ENCODE peak calls at places on chromosomes 13 and 19, in eight cellular contexts. F is IMR-90, D is A673, S is cardiac muscle cell, E is right atrium auricular region, R is colonic mucosa, A is H9, N is Peyer's patch. Q is an unnamed sample.

GRCh38 chr13:39942901-39943273 is 287.4 kb downstream of the COG6 start:
- DNase-seq in F (peak), D (peak), S (peak), E (peak), R (peak), A (peak), N (peak), Q (peak)

GRCh38 chr13:50409186-50409585 is 393.9 kb downstream of the KCNRG start:
- DNase-seq in F (no peak), D (no peak), S (no peak), E (no peak), R (no peak), A (no peak), N (no peak), Q (no peak)

GRCh38 chr13:39347926-39348901 is 254.8 kb downstream of the LHFPL6 start:
- DNase-seq in F (no peak), D (peak), S (no peak), E (no peak), R (no peak), A (peak), N (no peak), Q (no peak)

GRCh38 chr13:22837980-22838615 is 342.7 kb upstream of the SGCG start:
- DNase-seq in F (no peak), D (no peak), S (no peak), E (no peak), R (no peak), A (no peak), N (no peak), Q (no peak)

GRCh38 chr13:113152894-113153809 is 5.3 kb upstream of the PROZ start:
- DNase-seq in F (no peak), D (no peak), S (peak), E (peak), R (peak), A (peak), N (peak), Q (peak)

GRCh38 chr19:49639401-49640112 is 386 bp downstream of the RRAS start:
- DNase-seq in F (no peak), D (peak), S (no peak), E (no peak), R (peak), A (no peak), N (no peak), Q (no peak)

GRCh38 chr13:26563713-26564112 is 6.2 kb downstream of the WASF3 start:
- DNase-seq in F (no peak), D (no peak), S (peak), E (no peak), R (no peak), A (no peak), N (no peak), Q (no peak)

GRCh38 chr13:39656325-39656677 is 839 bp downstream of the COG6 start:
- DNase-seq in F (peak), D (no peak), S (peak), E (no peak), R (no peak), A (no peak), N (no peak), Q (no peak)

GRCh38 chr19:47099576-47100050 is 14.0 kb downstream of the ZC3H4 start:
- DNase-seq in F (no peak), D (no peak), S (no peak), E (no peak), R (no peak), A (no peak), N (no peak), Q (no peak)

GRCh38 chr19:40650749-40651305 is 39.6 kb downstream of the NUMBL start:
- DNase-seq in F (peak), D (no peak), S (peak), E (peak), R (no peak), A (no peak), N (no peak), Q (no peak)

GRCh38 chr13:22080832-22081231 is 410.0 kb downstream of the FGF9 start:
- DNase-seq in F (no peak), D (no peak), S (no peak), E (no peak), R (no peak), A (peak), N (no peak), Q (no peak)

GRCh38 chr19:35207391-35207871 is 21.1 kb downstream of the FAM187B start:
- DNase-seq in F (no peak), D (no peak), S (no peak), E (no peak), R (peak), A (no peak), N (no peak), Q (no peak)

GRCh38 chr13:33132644-33133440 is 116.6 kb downstream of the KL start:
- DNase-seq in F (peak), D (no peak), S (peak), E (no peak), R (no peak), A (no peak), N (no peak), Q (no peak)

GRCh38 chr13:59519776-59520175 is 644.0 kb downstream of the DIAPH3 start:
- DNase-seq in F (no peak), D (no peak), S (peak), E (no peak), R (no peak), A (no peak), N (no peak), Q (no peak)

GRCh38 chr19:45768644-45769053 is 403 bp downstream of the SIX5 start:
- DNase-seq in F (peak), D (peak), S (peak), E (no peak), R (no peak), A (no peak), N (no peak), Q (peak)

GRCh38 chr19:2049741-2050348 is 1.2 kb downstream of the MKNK2 start:
- DNase-seq in F (peak), D (peak), S (peak), E (peak), R (peak), A (peak), N (peak), Q (peak)

GRCh38 chr19:4542896-4543351 is 3.1 kb upstream of the LRG1 start:
- DNase-seq in F (no peak), D (no peak), S (no peak), E (no peak), R (no peak), A (no peak), N (no peak), Q (no peak)

GRCh38 chr13:110133425-110134235 is 173.3 kb downstream of the COL4A1 start:
- DNase-seq in F (no peak), D (no peak), S (no peak), E (peak), R (no peak), A (no peak), N (no peak), Q (no peak)

GRCh38 chr13:50127017-50127725 is 111.9 kb downstream of the KCNRG start:
- DNase-seq in F (peak), D (no peak), S (peak), E (no peak), R (peak), A (peak), N (peak), Q (peak)

GRCh38 chr13:31982540-31982939 is 49.0 kb upstream of the FRY start:
- DNase-seq in F (peak), D (peak), S (peak), E (peak), R (peak), A (no peak), N (peak), Q (peak)

GRCh38 chr19:15365264-15365663 is 14.3 kb downstream of the AKAP8 start:
- DNase-seq in F (no peak), D (no peak), S (no peak), E (no peak), R (no peak), A (no peak), N (no peak), Q (no peak)

GRCh38 chr19:1748703-1749341 is 4.5 kb upstream of the ONECUT3 start:
- DNase-seq in F (no peak), D (no peak), S (no peak), E (no peak), R (no peak), A (no peak), N (no peak), Q (no peak)

GRCh38 chr19:29566496-29567054 is 39.5 kb upstream of the POP4 start:
- DNase-seq in F (no peak), D (no peak), S (no peak), E (no peak), R (no peak), A (no peak), N (no peak), Q (no peak)

GRCh38 chr19:3270908-3271307 is 46.4 kb downstream of the CELF5 start:
- DNase-seq in F (peak), D (peak), S (peak), E (no peak), R (no peak), A (peak), N (no peak), Q (no peak)

GRCh38 chr13:52925775-52926285 is 77.4 kb upstream of the PCDH8 start:
- DNase-seq in F (no peak), D (no peak), S (no peak), E (peak), R (no peak), A (no peak), N (no peak), Q (no peak)

DNA sequence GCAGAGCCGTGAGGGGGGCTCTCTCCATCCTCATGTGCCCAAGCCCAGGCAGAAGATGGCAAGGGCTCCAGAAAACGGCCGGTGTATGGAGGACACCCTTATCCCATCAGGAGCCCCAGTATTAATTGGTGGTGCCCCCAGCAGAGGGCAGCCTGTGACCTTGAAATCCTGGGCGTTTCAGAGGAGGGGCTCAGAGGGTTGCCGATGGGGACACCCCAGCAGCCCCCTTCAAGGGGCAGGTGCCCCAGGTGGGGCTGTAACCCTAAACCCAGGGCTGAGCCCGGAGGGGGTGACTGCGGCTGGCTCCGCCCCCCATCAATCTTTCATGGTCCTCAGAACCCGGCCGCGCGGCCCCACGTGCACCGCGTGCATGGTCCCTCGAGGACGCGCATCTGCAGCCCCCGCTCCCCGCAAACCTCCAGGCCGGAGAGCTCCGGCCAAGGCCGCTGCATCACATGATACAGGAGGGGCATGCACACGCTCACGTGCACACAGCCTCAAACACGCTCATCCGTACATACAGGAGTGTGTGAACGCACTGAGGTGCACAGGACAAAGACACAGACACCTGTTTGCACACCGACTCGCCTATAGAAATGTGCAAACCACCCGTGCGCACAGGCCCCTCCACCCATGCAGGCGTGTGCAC is 959 bp downstream of the RAB3A start:
- DNase-seq in F (no peak), D (peak), S (peak), E (no peak), R (peak), A (peak), N (peak), Q (no peak)
- TF ChIP-seq CTCF in F (peak), D (peak), S (peak), E (no peak), R (no peak), A (peak), N (peak), Q (no peak)

DNA sequence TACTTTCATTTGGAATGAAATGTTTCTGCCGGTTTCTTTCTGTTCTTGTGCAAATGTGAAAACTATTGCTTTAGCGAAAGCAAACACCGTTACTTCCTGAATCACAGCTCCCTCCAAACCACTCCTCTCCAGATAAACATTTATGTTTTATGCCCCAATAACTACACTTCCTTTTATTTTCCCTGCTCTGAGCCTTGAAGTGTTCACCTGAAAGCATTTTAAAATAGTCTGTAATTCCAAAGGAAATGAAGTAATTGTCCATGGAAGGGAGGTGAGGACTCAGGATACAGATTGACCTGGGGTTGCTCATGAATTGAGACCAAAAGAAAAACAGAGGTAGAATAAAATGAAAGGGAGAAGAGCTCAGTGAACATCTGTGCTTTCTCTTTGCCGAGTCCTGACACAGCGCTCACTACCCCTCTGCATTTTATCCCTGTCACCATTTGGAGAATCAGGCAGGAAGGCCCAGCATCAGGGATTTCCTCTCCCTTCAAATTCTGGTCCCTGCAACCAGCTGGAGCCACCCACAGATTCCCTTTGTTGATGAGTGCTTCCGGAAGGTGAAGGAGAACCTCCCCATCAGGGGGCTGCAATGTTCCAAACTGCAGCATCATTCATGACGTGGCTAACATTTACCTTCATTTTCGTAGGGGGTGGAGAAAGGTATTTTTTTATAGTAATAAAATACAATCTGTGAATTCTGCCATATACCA is 171.9 kb downstream of the ITGBL1 start:
- DNase-seq in F (peak), D (peak), S (no peak), E (no peak), R (no peak), A (peak), N (no peak), Q (no peak)
- H3K27ac ChIP-seq in F (no peak), D (peak), S (no peak), E (peak), R (peak), A (no peak), N (peak), Q (peak)

GRCh38 chr13:111516712-111517640 is 196.5 kb downstream of the TEX29 start:
- DNase-seq in F (no peak), D (no peak), S (no peak), E (peak), R (no peak), A (peak), N (peak), Q (no peak)

GRCh38 chr13:111519041-111519440 is 198.6 kb downstream of the TEX29 start:
- DNase-seq in F (no peak), D (no peak), S (no peak), E (no peak), R (no peak), A (peak), N (peak), Q (no peak)

GRCh38 chr13:111519490-111520170 is 199.2 kb downstream of the TEX29 start:
- DNase-seq in F (no peak), D (no peak), S (no peak), E (peak), R (no peak), A (peak), N (peak), Q (peak)

GRCh38 chr13:111517641-111518010 is 197.2 kb downstream of the TEX29 start:
- DNase-seq in F (no peak), D (no peak), S (no peak), E (no peak), R (no peak), A (no peak), N (no peak), Q (no peak)

DNA sequence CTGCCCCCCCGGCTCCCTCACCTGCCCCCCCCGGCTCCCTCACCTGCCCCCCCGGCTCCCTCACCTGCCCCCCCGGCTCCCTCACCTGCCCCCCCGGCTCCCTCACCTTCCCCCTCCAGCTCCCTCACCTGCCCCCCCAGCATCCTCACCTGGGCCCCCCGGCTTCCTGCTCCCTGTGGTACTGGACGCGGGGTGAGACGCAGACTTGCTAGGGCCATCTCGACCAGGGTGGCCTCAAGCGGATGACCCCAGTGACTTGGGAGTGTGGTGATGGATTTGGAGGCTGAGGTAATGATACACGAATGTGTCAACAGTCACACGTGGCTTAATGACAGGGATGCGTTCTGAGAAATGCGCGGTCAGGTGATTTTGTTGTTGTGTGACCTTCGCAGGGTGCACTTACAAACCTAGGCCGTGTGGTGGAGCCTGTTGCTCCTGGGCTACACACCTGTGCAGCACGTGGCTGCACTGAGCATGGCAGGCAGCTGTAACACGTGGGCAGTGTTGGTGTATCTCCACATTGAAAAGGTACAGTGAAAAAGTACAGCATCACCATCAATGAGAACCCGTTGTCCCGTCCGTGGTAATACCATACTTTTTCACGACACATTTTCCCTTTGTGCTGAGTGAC is 197.8 kb downstream of the TEX29 start:
- DNase-seq in F (no peak), D (no peak), S (no peak), E (no peak), R (no peak), A (peak), N (peak), Q (no peak)
- TF ChIP-seq CTCF in F (no peak), D (peak), S (no peak), E (no peak), R (no peak), A (peak), N (no peak), Q (no peak)

GRCh38 chr19:31269425-31270127 is 79.7 kb downstream of the TSHZ3 start:
- DNase-seq in F (peak), D (no peak), S (no peak), E (no peak), R (no peak), A (no peak), N (no peak), Q (no peak)
- H3K27ac ChIP-seq in F (no peak), D (no peak), S (no peak), E (no peak), R (no peak), A (no peak), N (no peak), Q (no peak)